ENCODE peak calls at places on chromosomes 1 and 21, in four cellular contexts. Z is iPS-NIHi11; Q is stimulated activated CD8-positive, alpha-beta memory T cell treated with anti-CD3 and anti-CD28 coated beads, Interleukin-15, amount 100 ng/mL, for 4 hours; J is stimulated activated CD4-positive, alpha-beta T cell treated with anti-CD3 and anti-CD28 coated beads, Interleukin-12 subunit alpha, Interleukin-12 subunit beta, amount 100 ng/mL, for 24 hours. F is an unnamed sample.

GRCh38 chr1:152623203-152623844 is 421 bp upstream of the LCE3A start:
- DNase-seq in Z (peak), J (no peak), Q (no peak), F (no peak)

GRCh38 chr1:185934476-185935189 is 200.4 kb downstream of the HMCN1 start:
- DNase-seq in J (no peak), Q (no peak), Z (no peak), F (no peak)

GRCh38 chr1:196877964-196878363 is 9.9 kb upstream of the CFHR4 start:
- DNase-seq in Z (peak), Q (no peak), J (no peak), F (no peak)

GRCh38 chr1:221556435-221556834 is 185.5 kb downstream of the DUSP10 start:
- DNase-seq in Z (no peak), Q (no peak), J (no peak), F (no peak)

GRCh38 chr1:186060226-186060625 is 314.8 kb downstream of the TPR start:
- DNase-seq in Z (no peak), J (no peak), Q (no peak), F (no peak)

GRCh38 chr1:221832617-221833016 is 90.7 kb upstream of the DUSP10 start:
- DNase-seq in Z (no peak), J (no peak), Q (no peak), F (no peak)

GRCh38 chr1:4108341-4108740 is 208.3 kb upstream of the C1orf174 start:
- DNase-seq in J (no peak), Z (no peak), Q (no peak), F (no peak)

GRCh38 chr1:37073752-37074151 is 39.4 kb upstream of the GRIK3 start:
- DNase-seq in Q (no peak), Z (no peak), J (no peak), F (peak)

GRCh38 chr21:21045538-21045937 is 47.3 kb downstream of the NCAM2 start:
- DNase-seq in Q (no peak), Z (no peak), J (no peak), F (no peak)

GRCh38 chr1:3945916-3946840 is 46.1 kb upstream of the C1orf174 start:
- DNase-seq in Q (no peak), Z (no peak), J (no peak), F (no peak)

GRCh38 chr1:115807723-115808122 is 33.2 kb downstream of the NHLH2 start:
- DNase-seq in Q (no peak), J (no peak), Z (peak), F (peak)

GRCh38 chr1:87478231-87478630 is 149.6 kb downstream of the LMO4 start:
- DNase-seq in Q (no peak), Z (peak), J (no peak), F (no peak)

GRCh38 chr21:26969971-26970725 is 3.3 kb upstream of the ADAMTS5 start:
- DNase-seq in Q (no peak), J (no peak), Z (no peak), F (no peak)

GRCh38 chr1:235139315-235139714 is 10.7 kb upstream of the TOMM20 start:
- DNase-seq in Q (no peak), J (no peak), Z (no peak), F (no peak)

GRCh38 chr1:5365751-5366150 is 626.5 kb downstream of the NPHP4 start:
- DNase-seq in Z (no peak), Q (no peak), J (no peak), F (no peak)

GRCh38 chr1:15329481-15329815 is 80.2 kb upstream of the EFHD2 start:
- DNase-seq in J (no peak), Z (no peak), Q (no peak), F (no peak)

GRCh38 chr1:100530901-100531487 is 6.9 kb upstream of the GPR88 start:
- DNase-seq in Q (no peak), J (no peak), Z (no peak), F (no peak)

GRCh38 chr1:47180603-47181094 is 9.2 kb downstream of the PDZK1IP1 start:
- DNase-seq in Q (no peak), J (no peak), Z (no peak), F (no peak)

GRCh38 chr1:245800901-245801605 is 646.3 kb downstream of the KIF26B start:
- DNase-seq in J (no peak), Z (no peak), Q (no peak), F (no peak)

GRCh38 chr1:33366766-33367487 is 46.0 kb upstream of the A3GALT2 start:
- DNase-seq in Z (no peak), Q (no peak), J (no peak), F (no peak)

GRCh38 chr1:24418898-24419628 is 3.5 kb downstream of the NIPAL3 start:
- DNase-seq in J (no peak), Q (no peak), Z (no peak), F (peak)

GRCh38 chr1:221141606-221142285 is 262.5 kb downstream of the HLX start:
- DNase-seq in Z (no peak), Q (no peak), J (no peak), F (no peak)

GRCh38 chr1:84619383-84620093 is 45.3 kb upstream of the CTBS start:
- DNase-seq in Q (peak), J (peak), Z (no peak), F (no peak)

GRCh38 chr1:115301438-115302020 is 36.5 kb downstream of the NGF start:
- DNase-seq in Z (no peak), J (no peak), Q (no peak), F (no peak)

GRCh38 chr1:7810395-7810794 is 26.3 kb downstream of the PER3 start:
- DNase-seq in J (no peak), Z (no peak), Q (no peak), F (no peak)

GRCh38 chr1:86471296-86471695 is 2.6 kb downstream of the CLCA1 start:
- DNase-seq in Z (no peak), Q (no peak), J (no peak), F (no peak)

GRCh38 chr1:170586321-170586855 is 54.4 kb downstream of the GORAB start:
- DNase-seq in Z (no peak), J (no peak), Q (no peak), F (no peak)

GRCh38 chr1:110481968-110482623 is 31.1 kb downstream of the PROK1 start:
- DNase-seq in Q (no peak), Z (no peak), J (no peak), F (no peak)

GRCh38 chr21:16870116-16870515 is 642.7 kb upstream of the CXADR start:
- DNase-seq in Q (no peak), Z (no peak), J (no peak), F (no peak)

GRCh38 chr1:61536174-61536573 is 188.8 kb downstream of the TM2D1 start:
- DNase-seq in J (no peak), Z (no peak), Q (no peak), F (no peak)

GRCh38 chr1:113073457-113073950 is 506 bp downstream of the LRIG2 start:
- DNase-seq in J (no peak), Q (no peak), Z (peak), F (no peak)

GRCh38 chr1:28592314-28593071 is 428 bp downstream of the RAB42 start:
- DNase-seq in J (no peak), Q (no peak), Z (peak), F (no peak)

GRCh38 chr1:213723187-213723586 is 264.6 kb upstream of the PROX1 start:
- DNase-seq in Z (no peak), Q (no peak), J (no peak), F (no peak)

GRCh38 chr1:6419397-6419802 is 319 bp downstream of the HES2 start:
- DNase-seq in Z (peak), J (no peak), Q (no peak), F (no peak)

GRCh38 chr1:21492171-21492625 is 17.0 kb upstream of the ALPL start:
- DNase-seq in Z (no peak), J (no peak), Q (no peak), F (no peak)

GRCh38 chr1:182806015-182806678 is 16.6 kb downstream of the NPL start:
- DNase-seq in Q (no peak), J (no peak), Z (peak), F (peak)

F was measured in NCI-H2107.